ENCODE peak calls at places on chromosomes 1 and 21, in eight cellular contexts. W is kidney; V is aorta; O is A673; Q is PC-9; U is tibial nerve; R is lower lobe of right lung; F is CD8-positive, alpha-beta memory T cell. D is an unnamed sample. For H3K4me1, the result is how much of the 10 kb centered on the place peaks cover.

GRCh38 chr1:227370463-227371254 is 52.4 kb upstream of the CDC42BPA start:
- DNase-seq in Q (no peak), O (no peak), F (no peak), W (no peak), U (no peak), R (no peak), V (no peak), D (peak)

GRCh38 chr1:88104234-88104633 is 579.8 kb upstream of the PKN2 start:
- DNase-seq in W (no peak), Q (no peak), O (no peak), U (no peak), V (no peak), R (no peak), F (no peak), D (peak)

GRCh38 chr21:35932232-35932911 is 128.0 kb downstream of the SETD4 start:
- DNase-seq in W (no peak), Q (peak), F (no peak), R (peak), U (peak), V (peak), O (peak), D (peak)

GRCh38 chr1:193338194-193338593 is 151.8 kb upstream of the B3GALT2 start:
- DNase-seq in U (no peak), Q (no peak), R (no peak), O (no peak), V (no peak), W (no peak), F (no peak), D (peak)

GRCh38 chr1:33762099-33762830 is 101.6 kb upstream of the HMGB4 start:
- DNase-seq in Q (no peak), V (peak), O (no peak), F (no peak), R (no peak), W (no peak), U (peak), D (no peak)

GRCh38 chr1:116457944-116458343 is 84.9 kb downstream of the ATP1A1 start:
- DNase-seq in U (no peak), O (no peak), Q (no peak), F (no peak), V (no peak), W (no peak), R (no peak), D (no peak)

GRCh38 chr1:216422821-216423529 is at the start of gene USH2A:
- DNase-seq in Q (no peak), F (no peak), V (no peak), W (no peak), R (no peak), U (no peak), O (no peak), D (peak)

GRCh38 chr1:87167157-87167810 is 161.4 kb upstream of the LMO4 start:
- DNase-seq in F (no peak), O (no peak), V (no peak), Q (no peak), R (no peak), U (no peak), W (no peak), D (no peak)

GRCh38 chr21:43337901-43338655 is 88.9 kb downstream of the SIK1 start:
- DNase-seq in V (no peak), U (no peak), F (no peak), W (no peak), O (no peak), R (no peak), Q (no peak), D (no peak)

GRCh38 chr1:205880923-205881322 is 31.0 kb upstream of the PM20D1 start:
- DNase-seq in R (no peak), W (no peak), U (no peak), V (no peak), F (no peak), Q (no peak), O (no peak), D (no peak)

GRCh38 chr1:220497220-220497756 is 30.6 kb upstream of the MARK1 start:
- DNase-seq in F (no peak), O (no peak), U (no peak), W (no peak), Q (no peak), V (no peak), R (no peak), D (no peak)

GRCh38 chr1:198876371-198876871 is 237.6 kb downstream of the PTPRC start:
- DNase-seq in R (no peak), F (no peak), W (no peak), Q (no peak), U (no peak), V (no peak), O (peak), D (peak)

GRCh38 chr1:97063532-97063931 is 341.9 kb downstream of the PTBP2 start:
- DNase-seq in W (no peak), Q (no peak), F (no peak), U (no peak), R (no peak), O (no peak), V (no peak), D (no peak)

GRCh38 chr1:182787002-182787324 is 2.6 kb upstream of the NPL start:
- DNase-seq in V (no peak), W (no peak), R (no peak), F (no peak), U (no peak), Q (no peak), O (no peak), D (no peak)

GRCh38 chr21:25350056-25350455 is 257.2 kb downstream of the MRPL39 start:
- DNase-seq in R (no peak), V (no peak), F (no peak), Q (no peak), U (no peak), W (no peak), O (peak), D (peak)

GRCh38 chr1:171222961-171223360 is 25.3 kb upstream of the FMO1 start:
- DNase-seq in U (no peak), F (no peak), R (no peak), W (no peak), O (peak), V (no peak), Q (no peak), D (peak)

GRCh38 chr1:58620259-58620658 is 43.2 kb upstream of the TACSTD2 start:
- DNase-seq in F (no peak), Q (peak), O (no peak), R (no peak), V (no peak), W (no peak), U (no peak), D (no peak)

GRCh38 chr1:46039571-46040052 is 92.8 kb downstream of the PIK3R3 start:
- DNase-seq in Q (peak), V (no peak), U (no peak), O (peak), R (no peak), W (no peak), F (no peak), D (peak)

GRCh38 chr1:58898739-58899580 is 115.1 kb upstream of the JUN start:
- DNase-seq in W (peak), Q (no peak), U (no peak), F (no peak), V (peak), O (no peak), R (peak), D (no peak)

GRCh38 chr1:211327341-211327921 is 798 bp downstream of the TRAF5 start:
- DNase-seq in Q (peak), O (no peak), U (no peak), F (peak), R (no peak), W (peak), V (peak), D (peak)

GRCh38 chr1:68293122-68293521 is 60.8 kb upstream of the WLS start:
- DNase-seq in V (no peak), O (no peak), U (no peak), F (no peak), Q (no peak), R (no peak), W (no peak), D (no peak)

GRCh38 chr1:204670152-204670927 is 15.2 kb downstream of the LRRN2 start:
- DNase-seq in O (no peak), W (no peak), U (no peak), R (no peak), Q (no peak), F (no peak), V (no peak), D (peak)

GRCh38 chr1:115958866-115959265 is 17.4 kb upstream of the SLC22A15 start:
- DNase-seq in U (no peak), Q (no peak), R (no peak), O (no peak), F (no peak), W (no peak), V (no peak), D (no peak)

GRCh38 chr1:25804964-25805862 is 5.2 kb downstream of the SELENON start:
- DNase-seq in V (no peak), W (peak), R (no peak), O (no peak), Q (no peak), F (no peak), U (no peak), D (no peak)

GRCh38 chr1:25804244-25804963 is 4.4 kb downstream of the SELENON start:
- DNase-seq in F (no peak), V (peak), R (no peak), W (peak), U (no peak), Q (no peak), O (no peak), D (no peak)

GRCh38 chr1:25805863-25806225 is 5.9 kb downstream of the SELENON start:
- DNase-seq in V (peak), Q (no peak), F (no peak), W (peak), O (no peak), U (no peak), R (no peak), D (peak)

GRCh38 chr1:25807480-25808390 is 7.7 kb downstream of the SELENON start:
- DNase-seq in O (no peak), F (no peak), R (no peak), Q (no peak), V (no peak), W (peak), U (no peak), D (no peak)

GRCh38 chr1:25806418-25806817 is 6.4 kb downstream of the SELENON start:
- DNase-seq in W (peak), F (no peak), U (no peak), V (peak), Q (no peak), R (no peak), O (no peak), D (peak)
- H3K4me1 ChIP-seq in W (under half), F (under half), U (under half), V (under half), Q (under half), R (half or more), O (under half), D (under half)

DNA sequence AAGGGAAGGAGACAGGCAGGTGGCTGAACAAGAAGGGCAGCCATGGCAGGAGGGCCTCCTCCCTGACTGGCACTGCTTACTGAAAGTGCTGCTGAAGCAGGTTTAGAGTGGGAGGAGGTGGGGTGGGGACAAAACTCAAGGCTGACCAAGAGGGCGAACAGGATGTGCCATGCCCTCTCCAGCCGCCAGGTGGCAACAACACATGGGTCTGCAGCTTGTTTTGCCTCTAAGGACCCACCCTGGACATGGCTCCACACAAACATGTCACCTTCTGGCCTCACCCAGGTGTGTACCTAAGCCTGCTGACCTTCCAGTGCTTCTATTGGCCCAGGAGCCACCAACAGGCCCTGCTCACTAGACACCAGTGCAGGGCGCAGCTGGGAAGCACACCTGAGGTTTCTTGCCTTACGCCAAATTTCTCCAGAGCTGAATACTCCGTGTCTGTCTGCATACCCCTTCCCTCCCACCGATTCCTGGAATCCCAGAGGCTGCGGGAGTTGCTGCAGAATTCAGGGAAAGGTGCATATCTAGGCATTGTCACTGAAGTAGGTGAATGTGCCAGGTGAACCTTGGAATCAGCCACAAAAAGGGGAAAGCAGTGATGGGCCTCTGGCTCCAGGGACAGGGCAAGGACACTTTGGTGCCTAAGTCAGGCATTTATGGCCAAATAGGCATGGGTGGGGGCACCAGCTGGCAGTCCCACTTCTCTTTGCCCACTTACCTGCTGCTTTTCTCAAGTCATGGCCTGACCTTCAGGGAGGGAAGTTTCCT is 5.3 kb downstream of the PSRC1 start:
- DNase-seq in R (peak), W (peak), F (peak), O (peak), U (peak), Q (peak), V (peak), D (peak)
- H3K4me1 ChIP-seq in R (under half), W (under half), F (under half), O (under half), U (under half), Q (half or more), V (under half), D (under half)

DNA sequence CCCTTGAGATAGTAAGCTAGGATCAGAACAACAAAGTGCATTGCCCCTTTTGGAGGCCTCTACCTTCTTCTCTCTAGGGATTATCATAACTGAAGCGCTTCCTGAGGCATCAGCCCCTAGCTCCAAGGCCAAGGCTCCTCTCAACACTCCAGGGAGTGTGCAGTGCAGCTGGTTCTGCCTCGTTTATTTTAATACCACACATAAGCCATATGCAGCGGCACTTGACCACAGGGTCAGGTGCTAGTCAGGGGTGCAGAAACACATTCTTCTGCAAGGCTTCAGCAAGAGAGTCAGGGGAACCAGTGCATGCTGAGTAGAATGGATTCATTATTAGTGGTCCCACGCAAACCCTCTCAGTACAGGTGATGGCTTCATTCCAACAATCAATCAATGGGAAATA is 41.6 kb downstream of the ASTN1 start:
- DNase-seq in Q (no peak), V (no peak), W (no peak), R (no peak), U (no peak), O (no peak), F (no peak), D (no peak)
- H3K4me1 ChIP-seq in Q (under half), V (under half), W (under half), R (under half), U (under half), O (under half), F (under half), D (under half)

GRCh38 chr1:16178596-16179497 is 23.0 kb upstream of the EPHA2 start:
- DNase-seq in Q (no peak), O (no peak), U (no peak), F (no peak), W (no peak), V (no peak), R (peak), D (no peak)
- H3K4me1 ChIP-seq in Q (half or more), O (under half), U (under half), F (under half), W (under half), V (under half), R (half or more), D (half or more)